ENCODE peak calls at places on chromosome 12, in four cellular contexts. G, O, A and B are unnamed samples.

GRCh38 chr12:78641837-78642423 is 222.6 kb upstream of the SYT1 start:
- DNase-seq in A (no peak), O (no peak), G (no peak), B (no peak)

GRCh38 chr12:5022465-5023061 is 21.1 kb upstream of the KCNA5 start:
- DNase-seq in O (peak; percentile 56), A (no peak), G (no peak), B (peak; percentile 46)

GRCh38 chr12:7091660-7092228 is 501 bp downstream of the C1R start:
- DNase-seq in G (peak; percentile 65), O (no peak), A (peak; percentile 72), B (no peak)

GRCh38 chr12:127509066-127509778 is 757.7 kb upstream of the TMEM132C start:
- DNase-seq in O (no peak), G (no peak), A (no peak), B (no peak)

GRCh38 chr12:106309671-106310313 is 7.3 kb downstream of the TCP11L2 start:
- DNase-seq in O (no peak), G (no peak), A (no peak), B (no peak)

GRCh38 chr12:128675576-128675975 is 148.2 kb downstream of the SLC15A4 start:
- DNase-seq in G (no peak), O (no peak), A (no peak), B (no peak)

GRCh38 chr12:43893670-43894069 is 57.8 kb downstream of the TMEM117 start:
- DNase-seq in G (no peak), A (no peak), O (no peak), B (no peak)

GRCh38 chr12:71587012-71587411 is 76.6 kb downstream of the ZFC3H1 start:
- DNase-seq in A (no peak), O (no peak), G (no peak), B (no peak)

GRCh38 chr12:4134833-4135597 is 138.5 kb upstream of the CCND2 start:
- DNase-seq in G (no peak), O (no peak), A (no peak), B (no peak)

GRCh38 chr12:119071638-119072231 is 90.4 kb downstream of the SRRM4 start:
- DNase-seq in A (no peak), O (no peak), G (no peak), B (no peak)

GRCh38 chr12:93803408-93803807 is 126.2 kb downstream of the CRADD start:
- DNase-seq in O (peak; percentile 30), G (no peak), A (no peak), B (peak; percentile 73)

DNA sequence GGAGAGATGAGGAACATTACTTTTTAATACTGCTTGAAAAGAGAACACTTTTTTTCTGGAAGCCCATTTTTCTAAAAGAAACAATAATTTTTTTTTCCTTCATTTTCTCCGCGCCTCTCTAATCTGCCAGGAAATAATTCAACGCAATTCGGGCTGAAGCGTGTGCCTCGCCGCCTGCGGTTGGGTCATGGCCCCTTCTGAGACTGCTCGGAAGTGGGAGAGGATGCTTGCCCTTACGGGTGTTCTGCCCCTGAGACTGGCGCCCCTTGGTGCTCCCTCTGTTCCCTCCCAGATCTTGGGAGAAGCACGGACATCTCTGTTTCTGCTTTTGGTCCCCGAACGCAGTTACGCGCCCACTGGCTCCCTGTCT is 332 bp upstream of the TBC1D30 start:
- DNase-seq in G (no peak), A (no peak), O (no peak), B (no peak)
- H3K4me3 ChIP-seq in G (peak overlapping the region; percentile 32), A (peak overlapping the region; percentile 15), O (no peak overlapping the region), B (peak overlapping the region; percentile 29)

DNA sequence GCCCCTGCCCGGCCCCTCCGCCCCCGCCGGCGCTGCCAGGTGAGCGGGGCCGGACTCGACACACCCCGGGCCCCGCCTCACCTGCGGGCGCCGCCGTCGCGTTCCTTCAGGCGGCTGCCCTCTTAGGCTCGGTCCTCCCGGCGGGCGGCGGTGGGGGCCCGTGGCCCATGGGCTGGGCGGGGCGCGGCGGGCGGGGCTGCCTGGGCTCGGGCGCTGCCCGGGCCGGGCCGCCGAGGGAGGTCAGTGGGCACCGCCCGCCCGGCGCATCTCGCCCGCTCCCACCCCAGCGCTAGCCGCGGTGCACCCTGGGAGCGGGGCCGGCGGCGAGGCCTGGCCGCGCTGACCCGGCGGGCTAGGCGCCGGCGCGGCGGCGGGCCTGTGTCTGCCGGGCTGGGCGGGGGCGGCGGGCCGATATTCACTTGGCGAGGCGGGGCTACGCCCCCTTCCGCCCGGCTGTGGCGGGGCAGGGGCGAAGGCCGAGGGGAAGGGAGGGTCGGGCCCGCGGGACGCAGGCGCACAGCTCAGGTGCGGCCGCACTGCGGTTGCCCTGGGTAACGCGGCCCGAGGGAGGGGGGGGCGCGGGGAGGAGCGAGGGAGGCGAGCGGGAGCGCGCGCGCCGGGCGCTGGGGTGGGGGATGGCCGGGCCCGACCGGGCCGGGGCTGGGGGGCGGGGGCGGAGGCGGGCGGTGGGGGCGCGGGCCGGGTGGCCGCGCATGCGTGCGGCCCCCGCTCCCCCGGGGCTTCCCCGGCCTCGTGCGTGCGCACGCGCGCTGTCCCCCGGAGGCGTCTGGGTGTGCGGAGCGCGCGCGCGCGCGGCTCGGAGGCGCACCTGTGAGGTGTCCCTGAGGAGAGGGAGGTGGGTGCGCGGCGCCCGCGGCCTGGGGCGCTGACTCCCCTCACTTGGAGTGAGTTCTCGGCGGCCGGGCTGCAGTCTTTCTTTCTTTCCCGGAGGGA is at the start of the genes CCDC92 and ZNF664:
- DNase-seq in G (peak; percentile 94), A (peak; percentile 96), O (peak; percentile 96), B (peak; percentile 91)
- TF ChIP-seq POLR2A in G (peak; percentile 80), A (peak; percentile 39), O (peak; percentile 83), B (peak; percentile 79)

GRCh38 chr12:89959188-89959587 is 250.6 kb upstream of the ATP2B1 start:
- DNase-seq in O (no peak), G (no peak), A (no peak), B (no peak)
- TF ChIP-seq CTCF in O (no peak), G (no peak), A (no peak), B (no peak)

DNA sequence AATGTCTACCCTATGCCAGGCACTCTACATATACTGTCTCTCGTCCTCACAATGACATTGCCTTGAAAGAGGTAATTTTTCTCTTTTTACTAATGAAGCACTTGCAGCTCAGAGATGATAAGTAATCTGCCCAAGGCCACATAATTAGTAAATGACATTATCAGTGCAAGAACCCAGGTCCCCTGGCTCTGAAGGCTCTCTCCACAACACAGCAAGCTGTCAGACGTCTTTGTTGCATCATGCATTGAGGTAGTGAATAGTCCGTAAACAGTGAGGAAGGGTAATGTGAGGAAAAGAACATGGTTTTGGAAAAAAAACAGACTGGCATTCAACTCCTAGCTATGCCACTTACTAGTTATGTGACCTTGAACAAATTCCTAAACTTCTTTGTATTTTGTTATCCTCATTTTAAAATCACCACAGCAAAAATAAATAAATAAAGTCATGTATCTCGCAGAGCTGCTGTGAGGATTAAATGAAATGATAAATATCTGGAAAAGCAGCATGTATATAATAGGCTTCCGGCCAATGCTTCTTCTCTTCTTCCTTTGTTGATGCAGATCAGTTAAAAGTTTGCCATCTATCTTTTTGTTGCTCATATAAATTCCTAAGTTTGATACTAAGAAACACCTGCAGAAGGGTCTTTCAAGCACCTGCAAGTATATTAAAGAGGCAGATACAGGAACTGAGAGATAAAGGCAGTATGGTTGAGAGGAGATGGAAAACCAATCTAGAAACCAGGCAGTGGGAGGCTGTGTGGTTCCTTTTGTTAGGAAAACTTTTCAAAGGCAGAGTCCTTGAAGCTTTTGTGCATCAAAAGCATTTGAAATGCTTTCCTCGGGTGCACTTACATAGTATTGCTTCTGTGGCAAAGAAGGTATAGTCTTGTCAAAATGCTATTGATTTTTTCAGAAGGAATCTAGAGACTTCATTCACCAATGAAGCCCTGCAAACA is 82.8 kb downstream of the BTG1 start:
- DNase-seq in A (no peak), G (no peak), O (no peak), B (no peak)
- H3K4me3 ChIP-seq in A (no peak overlapping the region), G (no peak overlapping the region), O (no peak overlapping the region), B (no peak overlapping the region)

GRCh38 chr12:575948-576612 is 87.2 kb downstream of the NINJ2 start:
- DNase-seq in O (peak; percentile 67), G (peak; percentile 83), A (peak; percentile 80), B (peak; percentile 33)
- TF ChIP-seq POLR2A in O (no peak), G (no peak), A (no peak), B (no peak)

GRCh38 chr12:57985685-57986084 is 44.3 kb downstream of the ATP23 start:
- DNase-seq in O (no peak), A (no peak), G (no peak), B (no peak)

GRCh38 chr12:57983858-57984505 is 42.6 kb downstream of the ATP23 start:
- DNase-seq in A (no peak), G (no peak), O (no peak), B (no peak)

GRCh38 chr12:57984629-57985151 is 43.3 kb downstream of the ATP23 start:
- DNase-seq in G (no peak), A (no peak), O (no peak), B (no peak)

GRCh38 chr12:57983150-57983857 is 41.9 kb downstream of the ATP23 start:
- DNase-seq in A (peak; percentile 17), G (no peak), O (peak; percentile 42), B (no peak)
- TF ChIP-seq CTCF in A (peak; percentile 27), G (peak; percentile 53), O (no peak), B (peak; percentile 76)